ENCODE peak calls at places on chromosome 17, in four cellular contexts. R is heart left ventricle, H is left cardiac atrium, G is prostate gland. T is an unnamed sample.

GRCh38 chr17:2262146-2262587 is 41.4 kb downstream of the SMG6 start:
- DNase-seq in R (no peak), H (no peak), G (no peak), T (no peak)

GRCh38 chr17:66190738-66191606 is 961 bp downstream of the CEP112 start:
- DNase-seq in G (no peak), H (peak), R (no peak), T (no peak)

GRCh38 chr17:70869402-70870085 is 700.2 kb downstream of the KCNJ2 start:
- DNase-seq in G (no peak), H (no peak), R (no peak), T (no peak)

GRCh38 chr17:20187049-20187448 is 177.9 kb downstream of the SPECC1 start:
- DNase-seq in G (no peak), H (no peak), R (no peak), T (no peak)

GRCh38 chr17:80953471-80954315 is 37.9 kb upstream of the CHMP6 start:
- DNase-seq in R (peak), G (no peak), H (peak), T (no peak)

GRCh38 chr17:67116045-67116575 is 71.8 kb downstream of the CACNG1 start:
- DNase-seq in G (no peak), R (no peak), H (no peak), T (no peak)

GRCh38 chr17:50935201-50936124 is 69.3 kb upstream of the TOB1 start:
- DNase-seq in H (peak), R (peak), G (no peak), T (peak)

GRCh38 chr17:81018044-81018802 is 16.7 kb upstream of the BAIAP2 start:
- DNase-seq in G (peak), R (no peak), H (no peak), T (peak)

GRCh38 chr17:1880851-1881630 is 51.2 kb downstream of the RPA1 start:
- DNase-seq in G (no peak), H (no peak), R (no peak), T (no peak)

GRCh38 chr17:30840775-30841174 is 9.0 kb downstream of the ATAD5 start:
- DNase-seq in R (no peak), G (no peak), H (no peak), T (no peak)

GRCh38 chr17:51461578-51462004 is 201.2 kb downstream of the UTP18 start:
- DNase-seq in G (peak), H (peak), R (peak), T (peak)

GRCh38 chr17:9810100-9810949 is 11.6 kb downstream of the GSG1L2 start:
- DNase-seq in H (no peak), G (no peak), R (no peak), T (no peak)

GRCh38 chr17:30225919-30226553 is 9.5 kb downstream of the SLC6A4 start:
- DNase-seq in R (no peak), H (no peak), G (no peak), T (no peak)

GRCh38 chr17:72411124-72411563 is 290.3 kb downstream of the SOX9 start:
- DNase-seq in G (no peak), R (no peak), H (no peak), T (no peak)

GRCh38 chr17:67443931-67444597 is 67.0 kb downstream of the PITPNC1 start:
- DNase-seq in H (peak), G (peak), R (no peak), T (no peak)

GRCh38 chr17:32261521-32261792 is 4.2 kb upstream of the RHBDL3 start:
- DNase-seq in H (no peak), R (no peak), G (no peak), T (no peak)

GRCh38 chr17:82012482-82013295 is 10.0 kb downstream of the CENPX start:
- DNase-seq in H (no peak), R (no peak), G (no peak), T (peak)

T was measured in left ventricle myocardium superior.